ENCODE peak calls at places on chromosomes 4 and X, in five cellular contexts. R is heart right ventricle, M is GM23338, K is GM12864, B is RWPE1. T is an unnamed sample.

GRCh38 chr4:140790765-140791164 is 34.6 kb upstream of the TBC1D9 start:
- DNase-seq in R (peak; percentile 18), K (peak; percentile 90), M (no peak), B (no peak), T (peak; percentile 33)

GRCh38 chr4:94641702-94642560 is 115.8 kb upstream of the BMPR1B start:
- DNase-seq in M (no peak), B (peak; percentile 34), R (no peak), K (no peak), T (no peak)

GRCh38 chr4:47349323-47349722 is 114.2 kb downstream of the COMMD8 start:
- DNase-seq in R (no peak), K (no peak), M (no peak), B (no peak), T (no peak)

GRCh38 chrX:150364347-150365050 is 1.4 kb downstream of the MAMLD1 start:
- DNase-seq in K (no peak), B (no peak), R (peak; percentile 17), M (peak; percentile 8), T (peak; percentile 14)

GRCh38 chr4:2332201-2332975 is 70.5 kb upstream of the MXD4 start:
- DNase-seq in K (no peak), R (no peak), B (no peak), M (no peak), T (no peak)

GRCh38 chrX:105645667-105646354 is 176.5 kb upstream of the NRK start:
- DNase-seq in R (no peak), K (no peak), M (no peak), B (peak; percentile 13), T (no peak)

GRCh38 chr4:74444891-74445642 is at the start of gene AREG:
- DNase-seq in M (peak; percentile 90), K (peak; percentile 50), B (peak; percentile 87), R (peak; percentile 59), T (peak; percentile 77)

GRCh38 chr4:7863911-7864681 is 75.6 kb downstream of the AFAP1 start:
- DNase-seq in R (no peak), M (no peak), K (peak; percentile 10), B (no peak), T (peak; percentile 25)

GRCh38 chr4:144267084-144267483 is 126.6 kb upstream of the GYPA start:
- DNase-seq in R (no peak), M (no peak), K (no peak), B (no peak), T (no peak)

DNA sequence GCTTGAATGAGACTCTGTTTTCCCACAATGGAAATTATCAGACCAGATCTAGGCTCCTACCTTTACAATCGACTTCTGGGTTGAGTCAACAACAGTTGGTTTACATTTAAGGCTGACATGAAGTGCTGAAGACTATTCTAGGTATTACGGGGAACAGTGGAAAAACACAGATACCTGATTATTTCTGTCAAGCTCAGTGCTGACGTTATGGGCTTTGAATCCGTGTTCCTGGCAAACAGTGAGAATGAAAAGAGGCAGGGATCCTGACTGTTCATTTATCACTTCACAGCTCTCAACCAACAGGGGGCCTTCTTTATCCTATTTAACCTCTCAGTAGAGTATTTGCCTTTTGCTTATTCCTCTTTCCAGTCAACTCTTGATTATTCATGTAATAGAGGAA is 43.1 kb downstream of the TMEM164 start:
- DNase-seq in R (no peak), M (peak; percentile 30), K (no peak), B (no peak), T (no peak)
- TF ChIP-seq CTCF in R (no peak), M (peak; percentile 8), K (peak; percentile 1), B (no peak), T (no peak)

GRCh38 chr4:119289313-119289712 is 32.6 kb downstream of the FABP2 start:
- DNase-seq in R (no peak), M (no peak), K (no peak), B (no peak), T (no peak)
- TF ChIP-seq CTCF in R (no peak), M (no peak), K (no peak), B (no peak), T (no peak)

DNA sequence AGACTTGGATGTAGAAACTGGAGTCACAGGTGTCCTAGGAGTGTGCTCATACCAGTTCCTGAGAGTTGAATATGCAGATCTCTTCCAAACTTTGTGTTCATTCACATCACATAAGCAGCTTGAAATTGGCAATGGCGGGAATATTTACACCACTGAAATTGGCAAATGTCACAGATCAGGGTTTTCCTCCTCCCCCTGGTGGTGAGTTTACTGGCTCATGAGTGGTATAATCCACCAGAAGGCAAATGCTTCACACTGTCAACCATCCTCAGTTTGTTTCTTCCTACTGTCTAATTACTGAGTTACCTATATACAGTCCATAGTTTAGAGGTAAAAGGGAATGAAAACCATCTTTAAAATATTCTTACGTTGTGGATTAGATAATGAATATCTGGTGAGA is 193.3 kb upstream of the BANK1 start:
- DNase-seq in R (no peak), B (no peak), M (peak; percentile 24), K (no peak), T (peak; percentile 14)
- TF ChIP-seq CTCF in R (no peak), B (no peak), M (peak; percentile 49), K (peak; percentile 54), T (peak; percentile 33)

GRCh38 chr4:103499094-103499493 is 220.7 kb downstream of the TACR3 start:
- DNase-seq in B (no peak), R (no peak), K (no peak), M (peak; percentile 24), T (no peak)
- TF ChIP-seq CTCF in B (no peak), R (no peak), K (peak; percentile 24), M (peak; percentile 49), T (no peak)

GRCh38 chrX:97021680-97022079 is 138.0 kb downstream of the RPA4 start:
- DNase-seq in R (no peak), M (no peak), K (no peak), B (peak; percentile 3), T (no peak)

GRCh38 chrX:97030947-97031346 is 147.2 kb downstream of the RPA4 start:
- DNase-seq in B (no peak), M (no peak), R (no peak), K (no peak), T (no peak)

GRCh38 chrX:97030463-97030862 is 146.8 kb downstream of the RPA4 start:
- DNase-seq in R (no peak), K (no peak), B (no peak), M (no peak), T (no peak)

GRCh38 chrX:97027384-97027922 is 143.7 kb downstream of the RPA4 start:
- DNase-seq in B (no peak), K (no peak), M (peak; percentile 63), R (no peak), T (no peak)

GRCh38 chrX:97026406-97026805 is 142.7 kb downstream of the RPA4 start:
- DNase-seq in B (no peak), M (peak; percentile 46), K (no peak), R (no peak), T (no peak)
- TF ChIP-seq CTCF in B (no peak), M (peak; percentile 53), K (no peak), R (no peak), T (no peak)

GRCh38 chr4:175033162-175033561 is 115.0 kb downstream of the ADAM29 start:
- DNase-seq in B (no peak), K (no peak), R (no peak), M (peak; percentile 6), T (no peak)
- TF ChIP-seq CTCF in B (no peak), K (no peak), R (no peak), M (no peak), T (no peak)

GRCh38 chr4:75831856-75832405 is 70.3 kb downstream of the PPEF2 start:
- DNase-seq in R (no peak), M (peak; percentile 69), K (no peak), B (no peak), T (no peak)

GRCh38 chr4:75834095-75834771 is 68.0 kb downstream of the PPEF2 start:
- DNase-seq in R (no peak), M (no peak), K (no peak), B (no peak), T (no peak)

GRCh38 chr4:75834772-75835154 is 67.5 kb downstream of the PPEF2 start:
- DNase-seq in K (no peak), B (no peak), M (no peak), R (no peak), T (no peak)

DNA sequence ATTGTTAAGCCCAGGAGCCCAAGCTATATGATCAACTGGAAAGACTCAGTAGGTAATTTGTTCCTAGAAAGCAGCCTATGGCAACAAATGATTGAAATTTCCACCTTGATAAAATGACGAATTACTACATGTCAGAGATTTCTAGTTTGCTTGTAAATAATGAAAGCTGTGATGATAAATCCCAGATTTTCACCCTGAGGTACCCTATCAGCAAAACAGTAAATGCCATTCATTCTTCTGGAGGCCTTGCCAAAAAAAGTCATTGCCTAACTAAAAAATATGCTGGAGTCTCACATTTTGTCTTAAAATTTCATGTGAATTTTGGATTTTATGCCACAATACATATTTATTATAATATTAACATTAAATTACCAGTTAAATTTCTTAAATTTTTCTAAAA is 71.3 kb downstream of the PPEF2 start:
- DNase-seq in B (no peak), K (no peak), M (no peak), R (no peak), T (no peak)
- TF ChIP-seq CTCF in B (no peak), K (no peak), M (no peak), R (no peak), T (no peak)

DNA sequence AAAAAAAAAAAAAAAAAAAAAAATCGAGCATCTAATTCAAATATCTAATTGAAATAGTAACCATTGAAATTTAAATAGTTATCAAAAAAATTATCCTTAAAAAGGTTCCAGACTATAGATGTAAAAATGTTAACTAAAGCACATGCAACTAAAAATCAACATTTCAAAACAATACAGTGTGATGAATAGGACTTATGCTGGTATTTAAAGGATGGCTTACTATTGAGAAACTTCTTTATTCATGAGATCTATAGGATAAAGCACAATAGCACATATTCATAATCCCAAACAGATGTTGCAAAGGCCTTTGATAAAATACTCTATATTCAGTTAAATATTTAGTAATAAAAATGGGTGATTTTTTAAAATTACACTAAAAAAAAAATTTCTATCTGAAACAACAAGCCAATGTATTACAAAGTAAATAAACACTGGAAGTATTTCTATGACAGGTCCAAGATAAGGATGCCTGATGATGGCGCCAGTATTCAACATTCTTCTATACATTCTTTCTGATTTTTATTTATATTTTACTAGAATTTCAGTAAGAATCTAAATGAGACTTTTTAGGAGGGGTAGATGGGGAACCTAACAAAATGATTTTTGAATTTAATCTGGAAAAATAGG is 26.3 kb downstream of the DCLK2 start:
- DNase-seq in B (no peak), K (no peak), M (no peak), R (no peak), T (no peak)
- TF ChIP-seq CTCF in B (no peak), K (no peak), M (no peak), R (no peak), T (no peak)

GRCh38 chr4:110970642-110971041 is 347.8 kb upstream of the PITX2 start:
- DNase-seq in B (peak; percentile 17), R (no peak), K (peak; percentile 5), M (peak; percentile 92), T (peak; percentile 29)
- TF ChIP-seq CTCF in B (no peak), R (no peak), K (peak; percentile 72), M (peak; percentile 93), T (peak; percentile 30)

GRCh38 chrX:2609431-2610238 is 81.5 kb upstream of the CD99 start:
- DNase-seq in M (peak; percentile 58), B (no peak), R (no peak), K (no peak), T (no peak)
- TF ChIP-seq CTCF in M (no peak), B (no peak), R (no peak), K (peak; percentile 17), T (no peak)

T was measured in GM20000.